ENCODE peak calls at places on chromosomes 1 and 21, in ten cellular contexts. W is uterus, D is ovary, R is stomach, H is body of pancreas, M is adrenal gland, B is HCT116, Y is sigmoid colon, S is IMR-90, A is prostate gland. N is an unnamed sample.

GRCh38 chr1:9275567-9276034 is 17.1 kb upstream of the SPSB1 start:
- DNase-seq in S (peak), A (no peak), R (peak), D (no peak), Y (no peak), H (peak), B (peak), M (peak), W (no peak), N (peak)

GRCh38 chr21:45570826-45571601 is 28.8 kb upstream of the SLC19A1 start:
- DNase-seq in A (no peak), Y (peak), S (peak), R (peak), D (no peak), M (peak), B (no peak), H (no peak), W (peak), N (no peak)

GRCh38 chr1:218426343-218426657 is 81.2 kb downstream of the TGFB2 start:
- DNase-seq in R (no peak), W (peak), M (no peak), H (peak), Y (peak), D (peak), S (peak), B (no peak), A (no peak), N (no peak)

GRCh38 chr21:25827513-25827912 is 92.7 kb downstream of the GABPA start:
- DNase-seq in B (no peak), Y (no peak), S (no peak), W (no peak), A (no peak), M (no peak), D (no peak), R (no peak), H (no peak), N (no peak)

GRCh38 chr1:116493036-116493435 is 77.8 kb downstream of the CD58 start:
- DNase-seq in A (no peak), S (no peak), M (no peak), R (no peak), D (no peak), W (no peak), H (no peak), Y (no peak), B (no peak), N (no peak)

GRCh38 chr1:2587071-2587859 is 688 bp downstream of the PRXL2B start:
- DNase-seq in R (no peak), S (peak), B (no peak), A (no peak), D (no peak), H (peak), W (no peak), Y (no peak), M (no peak), N (no peak)

GRCh38 chr1:11857164-11857853 is 1.4 kb downstream of the NPPB start:
- DNase-seq in H (no peak), B (no peak), Y (no peak), W (no peak), A (no peak), S (no peak), D (no peak), R (no peak), M (no peak), N (no peak)

GRCh38 chr1:47870480-47870879 is 126.7 kb downstream of the TRABD2B start:
- DNase-seq in S (no peak), D (no peak), B (no peak), W (no peak), M (no peak), Y (no peak), R (no peak), A (no peak), H (no peak), N (no peak)

GRCh38 chr1:47703981-47704596 is 266.2 kb downstream of the FOXD2 start:
- DNase-seq in A (no peak), B (peak), H (no peak), M (no peak), R (no peak), D (no peak), Y (no peak), S (peak), W (no peak), N (no peak)

GRCh38 chr1:59422921-59423575 is 126.2 kb downstream of the FGGY start:
- DNase-seq in S (no peak), H (peak), D (peak), Y (peak), B (no peak), A (peak), R (peak), W (peak), M (peak), N (peak)

GRCh38 chr21:38165466-38166213 is 91.2 kb upstream of the KCNJ15 start:
- DNase-seq in S (peak), M (no peak), R (no peak), H (no peak), Y (no peak), D (no peak), A (no peak), W (no peak), B (no peak), N (no peak)

GRCh38 chr1:2003564-2004131 is at the start of gene CFAP74:
- DNase-seq in A (no peak), D (no peak), R (no peak), Y (no peak), S (peak), B (peak), M (no peak), H (no peak), W (no peak), N (peak)

GRCh38 chr21:9737871-9738520 is 783.4 kb upstream of the TPTE start:
- DNase-seq in H (no peak), M (no peak), B (no peak), R (no peak), A (no peak), D (no peak), W (no peak), Y (no peak), S (no peak), N (no peak)

GRCh38 chr1:205074084-205074483 is 10.2 kb downstream of the TMEM81 start:
- DNase-seq in B (no peak), A (no peak), S (no peak), M (no peak), D (no peak), H (no peak), R (no peak), Y (no peak), W (no peak), N (no peak)

GRCh38 chr1:153612755-153613331 is at the start of gene S100A16:
- DNase-seq in D (peak), B (peak), W (peak), S (peak), A (peak), H (peak), R (peak), M (peak), Y (peak), N (peak)

GRCh38 chr1:111811891-111812290 is 56.2 kb downstream of the DDX20 start:
- DNase-seq in D (no peak), S (no peak), W (no peak), M (no peak), H (no peak), Y (no peak), A (no peak), R (no peak), B (no peak), N (no peak)

GRCh38 chr1:1755426-1755825 is 22.8 kb downstream of the NADK start:
- DNase-seq in W (no peak), H (no peak), B (no peak), R (no peak), S (no peak), A (no peak), M (peak), Y (no peak), D (no peak), N (no peak)

GRCh38 chr1:169348356-169349036 is 19.1 kb downstream of the NME7 start:
- DNase-seq in S (peak), D (no peak), W (no peak), R (no peak), A (peak), H (peak), Y (no peak), M (peak), B (peak), N (no peak)

GRCh38 chr1:210072129-210072528 is 134.1 kb downstream of the SYT14 start:
- DNase-seq in A (no peak), S (no peak), B (no peak), H (no peak), W (no peak), M (no peak), Y (no peak), R (no peak), D (no peak), N (no peak)

GRCh38 chr1:200896571-200897187 is 2.0 kb downstream of the INAVA start:
- DNase-seq in W (no peak), M (no peak), R (peak), B (peak), D (no peak), H (peak), Y (no peak), S (no peak), A (peak), N (no peak)

DNA sequence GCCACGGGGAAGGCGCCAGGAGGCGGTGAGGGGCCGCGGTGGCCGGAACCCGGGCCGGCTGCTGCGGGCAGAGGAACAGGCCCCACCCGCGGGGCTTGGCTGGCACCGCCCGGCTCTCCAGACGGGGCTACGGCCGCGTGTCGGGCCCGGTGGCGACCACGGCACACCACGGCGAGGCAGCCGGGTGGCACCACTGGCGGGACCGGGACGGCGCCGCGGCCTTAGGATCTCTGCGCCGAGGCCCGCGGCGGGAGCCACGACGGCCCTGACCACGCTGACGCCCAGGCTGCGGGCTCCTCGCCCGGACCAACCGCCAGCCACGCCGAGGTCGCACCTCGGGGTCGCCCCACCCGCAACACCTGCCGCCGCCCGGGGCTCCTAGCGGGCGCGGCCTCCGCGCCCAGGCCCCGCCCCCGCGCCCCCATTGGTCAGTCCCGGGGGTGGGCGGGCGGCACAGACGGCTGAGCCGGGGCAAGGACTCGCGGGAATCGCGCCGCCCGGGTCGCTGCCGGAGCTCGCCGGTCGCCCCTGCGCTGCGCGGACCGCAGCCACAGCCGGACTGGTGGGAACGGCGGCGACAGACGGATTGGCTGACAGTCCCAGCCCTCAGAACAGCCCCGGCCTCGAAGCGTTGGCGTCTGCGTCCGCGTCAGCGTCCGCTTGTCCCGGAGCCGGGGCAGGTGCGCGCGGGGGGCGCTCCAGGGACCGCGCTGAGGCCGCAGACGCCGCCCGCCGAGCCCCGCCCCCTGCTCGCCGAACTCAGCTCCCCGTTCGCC is at the start of gene BMP8A:
- DNase-seq in H (peak), B (peak), S (no peak), M (peak), D (peak), W (peak), A (peak), R (peak), Y (peak), N (peak)
- TF ChIP-seq CTCF in H (no peak), B (no peak), S (no peak), M (no peak), D (no peak), W (peak), A (peak), R (no peak), Y (no peak), N (no peak)

GRCh38 chr1:108199781-108200626 is at the start of gene SLC25A24:
- DNase-seq in D (peak), H (peak), M (peak), Y (peak), W (peak), A (peak), R (peak), B (peak), S (peak), N (peak)
- TF ChIP-seq POLR2A in D (no peak), H (peak), M (peak), Y (no peak), W (peak), A (peak), R (no peak), B (peak), S (no peak), N (no peak)

DNA sequence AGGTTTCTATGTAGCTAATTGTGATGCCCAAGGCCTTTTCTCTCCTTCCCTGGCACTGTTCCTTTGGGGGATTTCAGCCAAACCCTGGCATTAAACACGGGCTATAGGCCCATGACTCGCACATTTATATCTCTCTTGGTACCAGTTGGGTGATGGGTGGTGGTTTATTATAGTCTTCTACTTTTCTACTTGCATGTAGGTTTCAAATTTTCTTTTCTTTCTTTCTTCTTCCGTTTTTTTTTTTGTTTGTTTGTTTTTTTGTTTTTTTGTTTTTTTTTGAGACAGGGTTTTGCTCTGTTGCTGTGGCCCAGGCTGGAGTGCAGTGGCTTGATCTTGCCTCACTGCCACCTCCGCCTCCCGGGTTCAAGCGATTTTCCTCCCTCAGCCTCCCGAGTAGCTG is 1.1 kb downstream of the IL10RB start:
- DNase-seq in D (no peak), H (no peak), M (no peak), Y (no peak), A (no peak), S (no peak), R (no peak), B (no peak), W (no peak), N (no peak)
- H3K27ac ChIP-seq in D (peak), H (peak), M (peak), Y (peak), A (peak), S (no peak), R (peak), B (no peak), W (peak), N (peak)

GRCh38 chr1:100360790-100361232 is 8.5 kb downstream of the CDC14A start:
- DNase-seq in Y (peak), S (peak), W (peak), D (peak), M (no peak), H (no peak), R (peak), A (no peak), B (no peak), N (peak)

GRCh38 chr1:100354971-100355394 is 2.7 kb downstream of the CDC14A start:
- DNase-seq in B (peak), Y (no peak), D (no peak), H (peak), A (peak), R (peak), M (no peak), S (peak), W (no peak), N (no peak)

GRCh38 chr1:100359139-100359538 is 6.8 kb downstream of the CDC14A start:
- DNase-seq in D (no peak), H (no peak), Y (no peak), A (no peak), B (no peak), M (no peak), S (no peak), R (no peak), W (no peak), N (no peak)

GRCh38 chr1:100361249-100362089 is 9.2 kb downstream of the CDC14A start:
- DNase-seq in M (no peak), H (no peak), R (no peak), S (no peak), B (no peak), W (no peak), Y (no peak), D (no peak), A (no peak), N (no peak)

GRCh38 chr1:100358210-100358609 is 5.9 kb downstream of the CDC14A start:
- DNase-seq in A (no peak), S (no peak), B (no peak), Y (no peak), R (no peak), D (no peak), H (no peak), M (no peak), W (no peak), N (peak)
- TF ChIP-seq CTCF in A (no peak), S (peak), B (peak), Y (no peak), R (no peak), D (no peak), H (no peak), M (no peak), W (no peak), N (no peak)

GRCh38 chr1:151510957-151511635 is at the start of gene CGN:
- DNase-seq in Y (peak), A (peak), S (peak), M (peak), R (peak), H (peak), W (peak), B (no peak), D (peak), N (peak)
- TF ChIP-seq POLR2A in Y (no peak), A (peak), S (no peak), M (no peak), R (no peak), H (peak), W (no peak), B (no peak), D (peak), N (no peak)

GRCh38 chr21:31340499-31340898 is 3.6 kb downstream of the TIAM1 start:
- DNase-seq in D (no peak), B (no peak), M (no peak), H (no peak), R (no peak), A (no peak), W (no peak), Y (no peak), S (no peak), N (no peak)

GRCh38 chr21:31340942-31341487 is 3.0 kb downstream of the TIAM1 start:
- DNase-seq in A (no peak), R (no peak), S (no peak), M (no peak), B (no peak), Y (no peak), H (no peak), W (no peak), D (no peak), N (no peak)

GRCh38 chr21:31343030-31343510 is 991 bp downstream of the TIAM1 start:
- DNase-seq in W (no peak), M (no peak), R (no peak), S (no peak), Y (no peak), H (no peak), A (no peak), B (no peak), D (no peak), N (no peak)

GRCh38 chr21:31343680-31344480 is at the start of gene TIAM1:
- DNase-seq in M (no peak), H (peak), Y (peak), A (peak), R (peak), D (no peak), S (peak), B (no peak), W (peak), N (peak)

GRCh38 chr21:31342328-31342727 is 1.7 kb downstream of the TIAM1 start:
- DNase-seq in D (no peak), R (no peak), B (no peak), S (no peak), W (no peak), M (no peak), A (no peak), H (no peak), Y (no peak), N (no peak)
- H3K27ac ChIP-seq in D (no peak), R (no peak), B (no peak), S (no peak), W (no peak), M (no peak), A (no peak), H (no peak), Y (no peak), N (no peak)

GRCh38 chr1:35768350-35769187 is 1.2 kb downstream of the CLSPN start:
- DNase-seq in S (no peak), M (no peak), Y (no peak), A (no peak), B (no peak), H (no peak), W (no peak), R (no peak), D (no peak), N (no peak)

GRCh38 chr1:35769759-35770446 is at the start of gene CLSPN:
- DNase-seq in Y (peak), D (peak), B (peak), S (peak), H (peak), R (peak), M (peak), W (peak), A (peak), N (peak)

GRCh38 chr1:35764283-35764682 is 5.5 kb downstream of the CLSPN start:
- DNase-seq in R (no peak), B (no peak), D (no peak), S (no peak), H (no peak), M (no peak), W (no peak), Y (no peak), A (no peak), N (no peak)

GRCh38 chr1:35773711-35774110 is 3.9 kb upstream of the CLSPN start:
- DNase-seq in S (no peak), W (no peak), R (no peak), Y (no peak), B (no peak), D (no peak), M (no peak), A (no peak), H (no peak), N (no peak)

GRCh38 chr1:35769188-35769758 is 505 bp downstream of the CLSPN start:
- DNase-seq in M (peak), Y (peak), S (peak), R (peak), A (peak), H (peak), W (peak), D (peak), B (peak), N (peak)
- TF ChIP-seq CTCF in M (no peak), Y (no peak), S (no peak), R (no peak), A (peak), H (peak), W (no peak), D (peak), B (peak), N (no peak)

GRCh38 chr1:43980255-43981134 is 1.5 kb downstream of the B4GALT2 start:
- DNase-seq in B (no peak), A (no peak), W (no peak), S (peak), D (no peak), Y (no peak), M (no peak), R (no peak), H (no peak), N (no peak)

GRCh38 chr1:43981636-43982035 is 2.6 kb downstream of the B4GALT2 start:
- DNase-seq in A (no peak), S (no peak), M (peak), D (no peak), R (no peak), Y (no peak), W (no peak), H (no peak), B (no peak), N (no peak)

GRCh38 chr1:43982241-43982640 is 3.2 kb downstream of the B4GALT2 start:
- DNase-seq in A (no peak), S (no peak), M (no peak), B (no peak), D (no peak), H (no peak), R (no peak), W (no peak), Y (no peak), N (no peak)

GRCh38 chr1:43979528-43980254 is 681 bp downstream of the B4GALT2 start:
- DNase-seq in D (peak), S (peak), B (no peak), H (peak), M (peak), Y (no peak), A (no peak), R (peak), W (peak), N (peak)

DNA sequence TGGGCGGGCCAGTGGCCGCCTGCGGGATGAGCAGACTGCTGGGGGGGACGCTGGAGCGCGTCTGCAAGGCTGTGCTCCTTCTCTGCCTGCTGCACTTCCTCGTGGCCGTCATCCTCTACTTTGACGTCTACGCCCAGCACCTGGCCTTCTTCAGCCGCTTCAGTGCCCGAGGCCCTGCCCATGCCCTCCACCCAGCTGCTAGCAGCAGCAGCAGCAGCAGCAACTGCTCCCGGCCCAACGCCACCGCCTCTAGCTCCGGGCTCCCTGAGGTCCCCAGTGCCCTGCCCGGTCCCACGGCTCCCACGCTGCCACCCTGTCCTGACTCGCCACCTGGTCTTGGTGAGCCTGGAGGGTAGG is 2.1 kb downstream of the B4GALT2 start:
- DNase-seq in S (no peak), A (no peak), W (no peak), R (peak), D (no peak), M (no peak), B (no peak), Y (no peak), H (peak), N (no peak)
- TF ChIP-seq POLR2A in S (no peak), A (no peak), W (no peak), R (no peak), D (no peak), M (no peak), B (no peak), Y (no peak), H (peak), N (no peak)

GRCh38 chr1:89697397-89697796 is 64.5 kb downstream of the LRRC8C start:
- DNase-seq in Y (no peak), M (no peak), S (no peak), H (no peak), R (no peak), D (no peak), A (no peak), W (no peak), B (no peak), N (no peak)
- H3K27ac ChIP-seq in Y (no peak), M (no peak), S (no peak), H (no peak), R (no peak), D (no peak), A (no peak), W (peak), B (no peak), N (no peak)

GRCh38 chr1:13228343-13228781 is 2.4 kb upstream of the PRAMEF18 start:
- DNase-seq in S (no peak), B (peak), D (no peak), Y (no peak), M (peak), W (no peak), H (peak), A (no peak), R (peak), N (peak)
- TF ChIP-seq CTCF in S (no peak), B (peak), D (no peak), Y (no peak), M (peak), W (no peak), H (peak), A (no peak), R (no peak), N (no peak)

N was measured in testis.